ENCODE peak calls at places on chromosomes 7 and 10, in four cellular contexts. F, T, K and Y are unnamed samples.

GRCh38 chr10:122878799-122879338 is 512 bp downstream of the FAM24B start:
- DNase-seq in F (peak; percentile 67), T (no peak), K (no peak), Y (no peak)

GRCh38 chr7:32145911-32146310 is 75.7 kb upstream of the PDE1C start:
- DNase-seq in F (no peak), T (no peak), K (no peak), Y (peak; percentile 80)

GRCh38 chr10:6239213-6239991 is 36.7 kb downstream of the PFKFB3 start:
- DNase-seq in F (peak; percentile 34), T (no peak), K (no peak), Y (no peak)

GRCh38 chr10:77041636-77042258 is 595.9 kb downstream of the KCNMA1 start:
- DNase-seq in F (no peak), T (peak; percentile 16), K (no peak), Y (no peak)

GRCh38 chr10:82394122-82394521 is 519.1 kb downstream of the NRG3 start:
- DNase-seq in F (no peak), T (no peak), K (no peak), Y (no peak)

GRCh38 chr10:90407116-90407515 is 450.7 kb downstream of the HTR7 start:
- DNase-seq in F (no peak), T (no peak), K (no peak), Y (no peak)

GRCh38 chr7:149330914-149331567 is 69.0 kb downstream of the ZNF783 start:
- DNase-seq in F (no peak), T (no peak), K (no peak), Y (no peak)

GRCh38 chr10:32253300-32253699 is 93.7 kb downstream of the EPC1 start:
- DNase-seq in F (no peak), T (no peak), K (no peak), Y (no peak)

GRCh38 chr10:22615819-22616499 is 98.4 kb downstream of the PIP4K2A start:
- DNase-seq in F (no peak), T (no peak), K (no peak), Y (no peak)

GRCh38 chr7:26417911-26418413 is 126.3 kb downstream of the SNX10 start:
- DNase-seq in F (no peak), T (no peak), K (no peak), Y (no peak)

GRCh38 chr10:96719850-96720421 is 378 bp downstream of the PIK3AP1 start:
- DNase-seq in F (peak; percentile 76), T (peak; percentile 45), K (peak; percentile 63), Y (no peak)

GRCh38 chr7:48643420-48644013 is 280.8 kb upstream of the CDC14C start:
- DNase-seq in F (peak; percentile 39), T (no peak), K (no peak), Y (no peak)

GRCh38 chr10:124999433-125000365 is 57.8 kb downstream of the ZRANB1 start:
- DNase-seq in F (no peak), T (no peak), K (no peak), Y (no peak)

GRCh38 chr7:37349979-37350590 is 98.6 kb downstream of the ELMO1 start:
- DNase-seq in F (no peak), T (no peak), K (no peak), Y (peak; percentile 58)

GRCh38 chr7:128215739-128216138 is 25.3 kb upstream of the LEP start:
- DNase-seq in F (no peak), T (no peak), K (no peak), Y (no peak)

GRCh38 chr7:93327006-93327633 is 95.0 kb downstream of the VPS50 start:
- DNase-seq in F (no peak), T (no peak), K (no peak), Y (no peak)

GRCh38 chr10:114297136-114297705 is 58.2 kb downstream of the VWA2 start:
- DNase-seq in F (no peak), T (no peak), K (no peak), Y (no peak)

GRCh38 chr7:152459724-152460251 is 24.0 kb upstream of the KMT2C start:
- DNase-seq in F (peak; percentile 22), T (no peak), K (no peak), Y (no peak)

GRCh38 chr7:130989006-130989795 is 255.2 kb upstream of the KLF14 start:
- DNase-seq in F (no peak), T (no peak), K (no peak), Y (no peak)

GRCh38 chr10:110843031-110843430 is 28.7 kb upstream of the PDCD4 start:
- DNase-seq in F (no peak), T (no peak), K (no peak), Y (no peak)

GRCh38 chr7:105649727-105650381 is 68.6 kb upstream of the EFCAB10 start:
- DNase-seq in F (no peak), T (no peak), K (no peak), Y (no peak)

GRCh38 chr7:42272793-42273665 is 36.0 kb upstream of the GLI3 start:
- DNase-seq in F (no peak), T (no peak), K (no peak), Y (no peak)

GRCh38 chr10:77820349-77820748 is 106.2 kb downstream of the DLG5 start:
- DNase-seq in F (no peak), T (no peak), K (no peak), Y (no peak)

GRCh38 chr7:49244543-49244942 is 320.2 kb downstream of the CDC14C start:
- DNase-seq in F (no peak), T (no peak), K (no peak), Y (no peak)

GRCh38 chr10:113017375-113017774 is 67.3 kb downstream of the TCF7L2 start:
- DNase-seq in F (no peak), T (no peak), K (no peak), Y (no peak)

GRCh38 chr10:78578929-78579328 is 489.8 kb upstream of the ZMIZ1 start:
- DNase-seq in F (no peak), T (no peak), K (no peak), Y (no peak)

GRCh38 chr7:102454423-102454822 is 10.2 kb downstream of the ALKBH4 start:
- DNase-seq in F (peak; percentile 81), T (no peak), K (no peak), Y (no peak)

GRCh38 chr10:23521735-23522134 is 82.9 kb downstream of the OTUD1 start:
- DNase-seq in F (no peak), T (no peak), K (no peak), Y (no peak)

GRCh38 chr7:83394776-83395175 is 232.1 kb upstream of the PCLO start:
- DNase-seq in F (no peak), T (no peak), K (no peak), Y (no peak)

GRCh38 chr7:33039257-33039904 is 23.2 kb downstream of the NT5C3A start:
- DNase-seq in F (no peak), T (no peak), K (no peak), Y (no peak)